ENCODE peak calls at places on chromosomes 4 and X, in ten cellular contexts. W, T, A, D, P, K, J, Y, B and C are unnamed samples.
A peak's percentile ranks its signal among the peaks of the same experiment; 100 is the strongest.

GRCh38 chrX:38205037-38205436 is 15.6 kb downstream of the SRPX start:
- DNase-seq in W (no peak), T (no peak), A (no peak), D (no peak), P (no peak), K (no peak), J (no peak), Y (no peak), B (no peak), C (no peak)

GRCh38 chr4:20831746-20832145 is 131.5 kb downstream of the PACRGL start:
- DNase-seq in W (no peak), T (no peak), A (no peak), D (no peak), P (no peak), K (no peak), J (no peak), Y (no peak), B (no peak), C (no peak)

GRCh38 chr4:116024954-116025708 is 911.7 kb upstream of the NDST4 start:
- DNase-seq in W (no peak), T (no peak), A (no peak), D (no peak), P (no peak), K (no peak), J (no peak), Y (no peak), B (no peak), C (no peak)

GRCh38 chrX:144896323-144896722 is 351.0 kb upstream of the SPANXN1 start:
- DNase-seq in W (no peak), T (no peak), A (no peak), D (no peak), P (no peak), K (no peak), J (no peak), Y (no peak), B (no peak), C (no peak)

GRCh38 chr4:21476753-21477152 is 471.8 kb downstream of the KCNIP4 start:
- DNase-seq in W (no peak), T (peak; percentile 33), A (no peak), D (no peak), P (no peak), K (no peak), J (no peak), Y (no peak), B (no peak), C (no peak)

GRCh38 chr4:21470531-21470930 is 478.0 kb downstream of the KCNIP4 start:
- DNase-seq in W (no peak), T (no peak), A (peak; percentile 5), D (no peak), P (no peak), K (no peak), J (no peak), Y (peak; percentile 71), B (no peak), C (no peak)

GRCh38 chr4:83150563-83151330 is 36.2 kb upstream of the PLAC8 start:
- DNase-seq in W (no peak), T (no peak), A (no peak), D (no peak), P (no peak), K (no peak), J (no peak), Y (no peak), B (no peak), C (no peak)

GRCh38 chrX:103656623-103657022 is 27.8 kb downstream of the TCEAL1 start:
- DNase-seq in W (peak; percentile 83), T (no peak), A (no peak), D (peak; percentile 86), P (no peak), K (no peak), J (no peak), Y (peak; percentile 55), B (no peak), C (no peak)

GRCh38 chrX:150361070-150361776 is 1.9 kb upstream of the MAMLD1 start:
- DNase-seq in W (peak; percentile 26), T (no peak), A (no peak), D (no peak), P (no peak), K (peak; percentile 51), J (peak; percentile 32), Y (no peak), B (no peak), C (peak; percentile 52)

GRCh38 chr4:150854600-150854999 is 160.5 kb downstream of the LRBA start:
- DNase-seq in W (no peak), T (no peak), A (no peak), D (no peak), P (no peak), K (no peak), J (no peak), Y (no peak), B (no peak), C (no peak)

GRCh38 chrX:2872937-2873336 is 44.2 kb downstream of the GYG2 start:
- DNase-seq in W (no peak), T (no peak), A (no peak), D (no peak), P (no peak), K (no peak), J (no peak), Y (no peak), B (no peak), C (peak; percentile 16)

GRCh38 chr4:13528823-13529129 is 15.5 kb downstream of the NKX3-2 start:
- DNase-seq in W (no peak), T (no peak), A (no peak), D (no peak), P (no peak), K (no peak), J (no peak), Y (no peak), B (no peak), C (no peak)

GRCh38 chr4:140884431-140885058 is 128.4 kb upstream of the TBC1D9 start:
- DNase-seq in W (peak; percentile 80), T (peak; percentile 22), A (peak; percentile 51), D (peak; percentile 39), P (no peak), K (peak; percentile 30), J (peak; percentile 53), Y (no peak), B (no peak), C (no peak)

GRCh38 chrX:38717871-38718270 is 83.4 kb upstream of the MID1IP1 start:
- DNase-seq in W (peak; percentile 20), T (no peak), A (no peak), D (peak; percentile 3), P (no peak), K (peak; percentile 2), J (no peak), Y (no peak), B (no peak), C (no peak)

GRCh38 chrX:56554870-56555269 is 8.6 kb upstream of the UBQLN2 start:
- DNase-seq in W (no peak), T (no peak), A (no peak), D (no peak), P (no peak), K (no peak), J (no peak), Y (no peak), B (no peak), C (no peak)

GRCh38 chrX:15675490-15675921 is 10.9 kb upstream of the CLTRN start:
- DNase-seq in W (no peak), T (peak; percentile 61), A (peak; percentile 76), D (no peak), P (peak; percentile 99), K (peak; percentile 88), J (peak; percentile 91), Y (peak; percentile 68), B (peak; percentile 67), C (peak; percentile 90)

GRCh38 chr4:5710962-5711478 is at the start of gene EVC:
- DNase-seq in W (peak; percentile 74), T (peak; percentile 57), A (peak; percentile 85), D (peak; percentile 54), P (peak; percentile 35), K (peak; percentile 47), J (peak; percentile 83), Y (no peak), B (peak; percentile 33), C (peak; percentile 85)

GRCh38 chr4:24433515-24434192 is 150.7 kb downstream of the DHX15 start:
- DNase-seq in W (no peak), T (no peak), A (no peak), D (no peak), P (no peak), K (no peak), J (no peak), Y (no peak), B (no peak), C (no peak)

GRCh38 chr4:187289371-187289770 is 565.7 kb upstream of the FAT1 start:
- DNase-seq in W (peak; percentile 41), T (no peak), A (no peak), D (no peak), P (no peak), K (no peak), J (no peak), Y (no peak), B (no peak), C (no peak)

GRCh38 chrX:35244796-35245508 is 302.4 kb downstream of the FAM47B start:
- DNase-seq in W (no peak), T (no peak), A (no peak), D (no peak), P (no peak), K (no peak), J (no peak), Y (no peak), B (no peak), C (no peak)

GRCh38 chrX:44474410-44474809 is 68.2 kb downstream of the FUNDC1 start:
- DNase-seq in W (no peak), T (no peak), A (no peak), D (peak; percentile 34), P (no peak), K (no peak), J (no peak), Y (no peak), B (no peak), C (no peak)